ENCODE peak calls at places on chromosomes 13 and 19, in seven cellular contexts. T is neuronal stem cell, D is IMR-90, M is H9, K is trophoblast cell, O is H1, Q is mesenchymal stem cell. J is an unnamed sample.
A peak's percentile ranks its signal among the peaks of the same experiment; 100 is the strongest.

GRCh38 chr13:80755925-80756324 is 415.0 kb upstream of the SPRY2 start:
- DNase-seq in O (no peak), D (no peak), T (no peak), Q (no peak), M (no peak), K (no peak), J (no peak)

GRCh38 chr19:19056636-19057275 is 7.0 kb upstream of the SLC25A42 start:
- DNase-seq in O (no peak), Q (no peak), M (no peak), D (no peak), K (no peak), T (no peak), J (no peak)

GRCh38 chr13:35672611-35673010 is 196.1 kb upstream of the MAB21L1 start:
- DNase-seq in Q (no peak), M (no peak), K (no peak), T (no peak), O (no peak), D (peak; percentile 10), J (no peak)

GRCh38 chr19:17743874-17744273 is 7.4 kb upstream of the FCHO1 start:
- DNase-seq in K (no peak), D (peak; percentile 63), Q (peak; percentile 88), O (no peak), M (no peak), T (no peak), J (peak; percentile 70)

GRCh38 chr13:35144496-35144895 is 202.4 kb downstream of the NBEA start:
- DNase-seq in Q (peak; percentile 4), K (no peak), D (no peak), T (no peak), O (no peak), M (no peak), J (peak; percentile 26)

GRCh38 chr19:18865973-18866799 is 29.8 kb downstream of the CERS1 start:
- DNase-seq in O (no peak), D (peak; percentile 36), K (peak; percentile 41), T (peak; percentile 59), M (peak; percentile 81), Q (peak; percentile 54), J (peak; percentile 71)

GRCh38 chr13:87893982-87894527 is 222.9 kb downstream of the SLITRK5 start:
- DNase-seq in Q (no peak), K (no peak), M (no peak), O (no peak), D (no peak), T (no peak), J (no peak)

GRCh38 chr13:53161231-53161630 is 132.6 kb downstream of the OLFM4 start:
- DNase-seq in Q (no peak), K (no peak), O (no peak), T (no peak), M (no peak), D (no peak), J (peak; percentile 76)

GRCh38 chr13:71303144-71303543 is 563.9 kb downstream of the DACH1 start:
- DNase-seq in T (no peak), D (no peak), K (no peak), Q (no peak), O (no peak), M (no peak), J (peak; percentile 22)

GRCh38 chr19:48543121-48543710 is 8.8 kb upstream of the SULT2B1 start:
- DNase-seq in D (peak; percentile 65), Q (peak; percentile 24), O (no peak), M (peak; percentile 50), T (no peak), K (peak; percentile 41), J (peak; percentile 50)

GRCh38 chr19:16949496-16950023 is 60.8 kb downstream of the F2RL3 start:
- DNase-seq in M (no peak), T (no peak), O (no peak), K (no peak), D (no peak), Q (no peak), J (no peak)

GRCh38 chr19:40443131-40443929 is 805 bp downstream of the SERTAD3 start:
- DNase-seq in M (peak; percentile 100), D (peak; percentile 100), O (peak; percentile 99), Q (peak; percentile 100), K (peak; percentile 99), T (peak; percentile 100), J (peak; percentile 100)
- H2BK120ac ChIP-seq in M (no peak overlapping the region), D (peak overlapping the region; percentile 88), O (peak overlapping the region; percentile 47), Q (peak overlapping the region; percentile 93), K (peak overlapping the region; percentile 83), T (no peak overlapping the region), J (peak overlapping the region; percentile 62)

GRCh38 chr19:15445807-15446376 is 3.9 kb downstream of the WIZ start:
- DNase-seq in T (no peak), M (no peak), O (no peak), K (no peak), Q (no peak), D (no peak), J (no peak)
- H2BK5ac ChIP-seq in T (no peak overlapping the region), M (no peak overlapping the region), O (no peak overlapping the region), K (no peak overlapping the region), Q (no peak overlapping the region), D (no peak overlapping the region), J (no peak overlapping the region)

DNA sequence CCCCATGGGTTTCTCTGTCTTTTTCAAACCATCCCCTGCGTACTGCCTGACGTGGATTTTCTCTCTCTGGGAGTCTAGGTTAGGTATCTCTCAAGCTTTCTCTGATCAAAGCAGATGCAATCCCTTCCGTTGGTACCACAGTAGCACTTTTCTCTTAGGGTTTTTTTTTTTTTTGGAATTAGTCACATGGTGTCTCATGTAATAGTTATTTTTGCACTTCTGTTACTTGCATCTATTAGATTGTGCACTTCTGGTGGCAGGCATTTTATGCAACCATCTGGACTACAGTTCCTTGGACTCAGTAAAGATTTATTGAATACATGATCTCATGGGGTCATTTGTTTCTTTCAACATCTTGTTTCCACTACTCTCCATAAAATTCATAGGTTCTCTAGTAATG is 72.1 kb downstream of the GPC6 start:
- DNase-seq in Q (peak; percentile 71), D (peak; percentile 45), T (no peak), M (no peak), K (no peak), O (no peak), J (no peak)
- H2BK120ac ChIP-seq in Q (no peak overlapping the region), D (no peak overlapping the region), T (no peak overlapping the region), M (no peak overlapping the region), K (no peak overlapping the region), O (no peak overlapping the region), J (no peak overlapping the region)

GRCh38 chr19:30865481-30865880 is 483.8 kb downstream of the TSHZ3 start:
- DNase-seq in D (no peak), K (no peak), M (no peak), Q (no peak), T (no peak), O (no peak), J (no peak)
- H2BK5ac ChIP-seq in D (no peak overlapping the region), K (no peak overlapping the region), M (no peak overlapping the region), Q (no peak overlapping the region), T (no peak overlapping the region), O (no peak overlapping the region), J (no peak overlapping the region)

GRCh38 chr19:1920644-1921043 is 15.4 kb downstream of the ADAT3 start:
- DNase-seq in K (no peak), T (no peak), Q (no peak), D (no peak), O (no peak), M (no peak), J (no peak)

GRCh38 chr19:1917926-1918325 is 12.7 kb downstream of the ADAT3 start:
- DNase-seq in T (no peak), Q (no peak), O (no peak), M (no peak), D (no peak), K (no peak), J (no peak)

GRCh38 chr19:1921326-1921725 is 16.1 kb downstream of the ADAT3 start:
- DNase-seq in Q (no peak), T (no peak), O (no peak), D (no peak), M (no peak), K (no peak), J (no peak)

GRCh38 chr19:1921825-1922224 is 16.6 kb downstream of the ADAT3 start:
- DNase-seq in D (no peak), T (no peak), M (no peak), K (no peak), O (no peak), Q (no peak), J (no peak)

GRCh38 chr19:1918975-1919374 is 13.8 kb downstream of the ADAT3 start:
- DNase-seq in O (no peak), D (no peak), Q (no peak), T (no peak), M (no peak), K (no peak), J (no peak)
- H2BK120ac ChIP-seq in O (no peak overlapping the region), D (no peak overlapping the region), Q (no peak overlapping the region), T (no peak overlapping the region), M (no peak overlapping the region), K (no peak overlapping the region), J (no peak overlapping the region)

DNA sequence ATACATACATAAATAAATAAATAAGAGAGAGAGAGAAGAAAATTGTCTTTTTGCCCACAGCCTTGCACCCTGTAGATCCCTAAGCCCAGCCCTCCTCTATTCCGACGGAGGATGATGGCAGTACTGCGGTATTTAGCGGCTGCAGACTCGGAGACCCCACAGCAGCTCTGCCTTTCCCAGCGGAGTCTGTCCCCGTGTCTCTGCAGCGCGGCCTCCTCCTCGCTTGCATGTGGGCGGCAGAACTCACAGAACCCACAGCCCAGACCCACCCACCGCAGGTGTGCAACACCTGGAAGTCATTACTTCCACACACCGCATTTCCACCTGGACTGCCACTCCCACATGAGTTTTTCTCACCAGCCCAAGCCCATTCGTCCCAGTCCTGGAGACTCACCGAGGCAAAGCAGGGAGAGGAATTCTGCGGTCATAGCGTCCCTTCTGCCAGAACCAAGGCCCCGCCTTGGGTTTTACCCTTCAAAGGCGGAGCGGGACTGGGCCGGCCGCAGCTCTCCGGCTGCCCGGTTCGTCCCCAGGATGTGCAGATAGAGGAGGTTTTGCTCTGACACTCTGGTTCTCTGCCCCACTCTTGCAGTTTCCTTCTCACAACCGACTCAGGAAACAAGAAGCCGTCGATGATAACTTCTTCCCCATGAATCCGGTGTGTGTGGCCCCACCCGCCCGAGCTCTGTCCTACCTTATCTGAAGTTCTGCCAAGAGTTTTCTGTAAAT is at the start of gene VSTM1:
- DNase-seq in T (no peak), M (no peak), O (no peak), K (no peak), D (no peak), Q (no peak), J (no peak)
- H2BK5ac ChIP-seq in T (no peak within 1 kb of the TSS), M (no peak within 1 kb of the TSS), O (no peak within 1 kb of the TSS), K (no peak within 1 kb of the TSS), D (no peak within 1 kb of the TSS), Q (no peak within 1 kb of the TSS), J (no peak within 1 kb of the TSS)